ENCODE peak calls at places on chromosomes 7 and 10, in seven cellular contexts. Q is choroid plexus epithelial cell; Z is NCI-H2029; M is CD4-positive, CD25-positive, alpha-beta regulatory T cell; D is activated CD8-positive, alpha-beta memory T cell treated with anti-CD3 and anti-CD28 coated beads for 1 hour; W is GM04504; F is lower leg skin. T is an unnamed sample.

GRCh38 chr10:124461642-124462347 is at the start of gene LHPP:
- DNase-seq in Q (peak), Z (peak), M (peak), D (peak), W (peak), F (peak), T (peak)

GRCh38 chr7:157457355-157458253 is 120.8 kb downstream of the DNAJB6 start:
- DNase-seq in Q (no peak), Z (no peak), M (no peak), D (no peak), W (no peak), F (peak), T (no peak)

GRCh38 chr7:101532000-101532399 is 97.1 kb downstream of the MYL10 start:
- DNase-seq in Q (no peak), Z (no peak), M (no peak), D (no peak), W (no peak), F (no peak), T (peak)

GRCh38 chr7:1810961-1811849 is 141.1 kb downstream of the ELFN1 start:
- DNase-seq in Q (peak), Z (no peak), M (no peak), D (no peak), W (no peak), F (peak), T (no peak)

GRCh38 chr7:64574481-64575159 is 11.7 kb upstream of the ZNF680 start:
- DNase-seq in Q (peak), Z (peak), M (no peak), D (no peak), W (no peak), F (no peak), T (no peak)

GRCh38 chr10:75110006-75110632 is 1.3 kb upstream of the SAMD8 start:
- DNase-seq in Q (no peak), Z (no peak), M (no peak), D (no peak), W (no peak), F (peak), T (no peak)

GRCh38 chr7:153381275-153382119 is 621.9 kb downstream of the ACTR3B start:
- DNase-seq in Q (no peak), Z (peak), M (peak), D (no peak), W (no peak), F (no peak), T (peak)

GRCh38 chr10:26805567-26806245 is 55.1 kb downstream of the ABI1 start:
- DNase-seq in Q (peak), Z (no peak), M (no peak), D (no peak), W (no peak), F (no peak), T (no peak)

GRCh38 chr10:92850186-92850585 is 1.9 kb downstream of the EXOC6 start:
- DNase-seq in Q (peak), Z (no peak), M (no peak), D (no peak), W (no peak), F (no peak), T (no peak)

GRCh38 chr10:17669185-17669872 is 25.4 kb downstream of the STAM start:
- DNase-seq in Q (no peak), Z (no peak), M (peak), D (no peak), W (no peak), F (no peak), T (no peak)